ENCODE peak calls at places on chromosomes 5 and 9, in ten cellular contexts. G is WTC11, Q is right atrium auricular region, W is coronary artery, I is fibroblast of lung, D is cardiac muscle cell, A is psoas muscle, F is AG04449, E is AG09319, L is mucosa of descending colon. M is an unnamed sample.

GRCh38 chr9:133876144-133876543 is 116.0 kb downstream of the VAV2 start:
- DNase-seq in Q (no peak), L (no peak), D (peak), E (no peak), I (no peak), G (peak), F (no peak), W (no peak), A (peak), M (no peak)

GRCh38 chr5:67164856-67165523 is 31.6 kb downstream of the CD180 start:
- DNase-seq in F (no peak), G (no peak), L (peak), E (no peak), Q (no peak), W (no peak), A (no peak), I (no peak), D (no peak), M (no peak)

GRCh38 chr9:78131969-78132687 is 100.5 kb upstream of the GNAQ start:
- DNase-seq in I (peak), D (no peak), A (no peak), E (no peak), Q (no peak), W (no peak), G (no peak), L (no peak), F (no peak), M (peak)

GRCh38 chr9:16069671-16070586 is 517.1 kb downstream of the CCDC171 start:
- DNase-seq in G (no peak), E (no peak), F (no peak), W (no peak), I (peak), Q (no peak), L (no peak), A (no peak), D (peak), M (peak)

GRCh38 chr5:167587768-167588167 is 703.7 kb upstream of the WWC1 start:
- DNase-seq in G (peak), W (no peak), Q (no peak), L (no peak), E (no peak), D (peak), F (no peak), A (no peak), I (peak), M (peak)

GRCh38 chr9:27471789-27472585 is 52.1 kb upstream of the IFNK start:
- DNase-seq in W (no peak), E (no peak), I (peak), G (no peak), D (no peak), Q (no peak), A (peak), F (no peak), L (no peak), M (no peak)

GRCh38 chr5:6633469-6634326 is 458 bp downstream of the SRD5A1 start:
- DNase-seq in Q (peak), W (peak), G (peak), A (no peak), D (peak), I (no peak), E (no peak), L (no peak), F (no peak), M (no peak)

GRCh38 chr5:98468188-98468869 is 305.1 kb upstream of the RGMB start:
- DNase-seq in I (peak), D (peak), W (no peak), F (peak), E (peak), A (no peak), L (no peak), Q (no peak), G (no peak), M (peak)

GRCh38 chr5:83471405-83472212 is at the start of gene VCAN:
- DNase-seq in A (peak), Q (peak), F (no peak), I (peak), W (peak), D (peak), L (peak), E (peak), G (peak), M (peak)

GRCh38 chr5:19179561-19179960 is 808.4 kb downstream of the CDH18 start:
- DNase-seq in I (no peak), E (no peak), A (no peak), W (no peak), D (no peak), Q (no peak), G (no peak), L (no peak), F (no peak), M (no peak)

GRCh38 chr5:54959673-54960418 is 25.5 kb downstream of the ESM1 start:
- DNase-seq in W (no peak), F (no peak), A (no peak), D (peak), L (no peak), Q (no peak), G (peak), I (no peak), E (no peak), M (peak)

GRCh38 chr9:97397220-97397619 is 14.7 kb upstream of the TDRD7 start:
- DNase-seq in G (no peak), L (no peak), Q (no peak), D (no peak), F (no peak), W (no peak), E (no peak), A (no peak), I (peak), M (no peak)

GRCh38 chr5:73215891-73216610 is 43.1 kb downstream of the TMEM174 start:
- DNase-seq in A (peak), L (peak), G (peak), D (peak), E (peak), F (no peak), I (peak), W (no peak), Q (peak), M (peak)
- TF ChIP-seq CTCF in A (peak), L (peak), G (peak), D (peak), E (peak), F (peak), I (peak), W (peak), Q (peak), M (peak)

DNA sequence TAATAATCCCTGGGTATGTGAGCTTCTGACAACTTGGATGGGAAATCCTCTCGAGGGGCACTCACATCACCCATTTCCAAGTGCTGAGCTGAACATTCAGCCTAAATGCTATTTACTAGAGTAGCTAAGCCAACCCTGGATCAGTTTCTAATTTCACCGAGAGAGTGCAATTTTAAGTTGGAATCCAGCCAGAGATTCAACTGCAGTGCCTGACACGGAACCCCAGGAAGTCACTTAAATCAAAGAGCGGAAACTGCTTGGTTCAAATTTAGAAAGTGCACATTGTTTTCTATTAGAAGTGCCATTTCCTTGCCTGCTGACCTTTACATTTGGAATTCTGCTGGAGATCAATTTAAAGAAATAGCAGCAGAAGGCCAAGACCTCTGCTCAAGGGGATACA is 8.8 kb downstream of the SPRY4 start:
- DNase-seq in G (no peak), D (peak), I (peak), E (peak), W (no peak), F (no peak), L (no peak), Q (no peak), A (no peak), M (peak)
- TF ChIP-seq CTCF in G (no peak), D (no peak), I (no peak), E (no peak), W (no peak), F (no peak), L (no peak), Q (no peak), A (no peak), M (no peak)

DNA sequence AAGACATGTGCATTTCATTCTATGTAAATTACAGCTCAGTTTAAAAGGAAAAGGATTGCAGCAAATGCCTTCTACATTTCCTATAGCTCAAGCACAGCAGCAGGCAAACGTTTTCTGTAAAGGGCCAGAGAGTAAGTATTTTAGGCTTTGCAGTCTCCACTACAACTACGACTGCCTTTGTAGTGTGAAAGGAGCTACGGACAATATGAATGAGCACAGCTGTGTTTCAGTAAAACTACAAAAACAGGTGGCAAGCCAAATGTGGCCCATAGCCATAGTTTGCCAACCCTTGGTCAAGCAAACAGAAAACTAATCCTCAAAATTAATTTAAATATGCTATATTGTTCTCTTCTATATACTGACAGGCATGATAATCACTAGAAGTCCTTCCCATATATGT is 7.2 kb downstream of the PTBP3 start:
- DNase-seq in W (no peak), I (no peak), F (no peak), L (no peak), A (no peak), E (no peak), G (no peak), Q (no peak), D (no peak), M (no peak)
- TF ChIP-seq CTCF in W (no peak), I (no peak), F (no peak), L (no peak), A (no peak), E (no peak), G (no peak), Q (no peak), D (no peak), M (no peak)

GRCh38 chr9:70079364-70080103 is 35.9 kb downstream of the MAMDC2 start:
- DNase-seq in Q (no peak), W (no peak), D (peak), F (no peak), A (no peak), I (no peak), G (no peak), E (peak), L (no peak), M (peak)
- TF ChIP-seq CTCF in Q (no peak), W (no peak), D (no peak), F (no peak), A (no peak), I (no peak), G (no peak), E (no peak), L (no peak), M (no peak)

DNA sequence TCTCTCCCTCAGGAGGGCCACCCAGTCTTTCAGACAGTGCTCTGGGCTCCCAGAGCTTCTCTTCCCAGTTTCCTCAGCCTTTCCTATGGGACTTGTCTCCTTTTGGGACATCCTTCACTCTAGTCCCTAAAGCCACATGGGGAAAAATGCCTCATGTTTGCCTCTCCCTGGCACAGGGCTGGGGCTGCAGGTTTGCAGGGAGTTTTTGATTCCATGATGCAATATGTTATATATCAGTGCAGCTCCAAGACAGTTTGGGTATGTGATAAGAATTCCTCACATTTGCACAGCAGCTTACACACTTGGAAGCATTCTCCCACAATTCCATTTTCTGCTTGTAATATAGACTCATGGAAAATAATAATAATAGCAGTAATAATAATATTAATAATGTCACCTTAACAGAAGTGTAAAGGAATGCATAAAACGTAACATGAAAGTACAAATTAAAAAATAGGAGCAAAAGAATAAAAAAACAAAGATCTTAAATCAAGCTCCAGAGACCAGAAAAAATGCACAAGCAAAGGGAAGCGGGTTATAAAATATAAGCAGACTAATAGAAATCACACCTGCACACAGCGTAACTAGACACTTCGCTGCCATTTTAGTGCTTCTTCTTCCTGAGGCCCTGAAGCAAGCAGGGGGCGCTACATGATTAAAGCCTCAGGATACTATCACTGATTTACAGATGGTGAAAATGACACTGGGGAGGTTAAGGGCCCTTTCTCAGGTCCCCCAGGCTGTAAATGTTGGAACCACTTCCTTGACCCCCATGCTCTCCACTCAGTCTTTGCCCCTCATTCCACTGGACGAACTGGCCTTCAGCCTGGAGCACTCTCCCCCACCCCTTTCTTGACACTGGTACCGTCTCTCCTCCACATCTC is 70.0 kb upstream of the IL17B start:
- DNase-seq in I (no peak), G (peak), E (no peak), D (no peak), Q (no peak), A (no peak), F (no peak), L (no peak), W (no peak), M (no peak)
- TF ChIP-seq CTCF in I (peak), G (no peak), E (peak), D (peak), Q (no peak), A (peak), F (peak), L (peak), W (no peak), M (peak)

DNA sequence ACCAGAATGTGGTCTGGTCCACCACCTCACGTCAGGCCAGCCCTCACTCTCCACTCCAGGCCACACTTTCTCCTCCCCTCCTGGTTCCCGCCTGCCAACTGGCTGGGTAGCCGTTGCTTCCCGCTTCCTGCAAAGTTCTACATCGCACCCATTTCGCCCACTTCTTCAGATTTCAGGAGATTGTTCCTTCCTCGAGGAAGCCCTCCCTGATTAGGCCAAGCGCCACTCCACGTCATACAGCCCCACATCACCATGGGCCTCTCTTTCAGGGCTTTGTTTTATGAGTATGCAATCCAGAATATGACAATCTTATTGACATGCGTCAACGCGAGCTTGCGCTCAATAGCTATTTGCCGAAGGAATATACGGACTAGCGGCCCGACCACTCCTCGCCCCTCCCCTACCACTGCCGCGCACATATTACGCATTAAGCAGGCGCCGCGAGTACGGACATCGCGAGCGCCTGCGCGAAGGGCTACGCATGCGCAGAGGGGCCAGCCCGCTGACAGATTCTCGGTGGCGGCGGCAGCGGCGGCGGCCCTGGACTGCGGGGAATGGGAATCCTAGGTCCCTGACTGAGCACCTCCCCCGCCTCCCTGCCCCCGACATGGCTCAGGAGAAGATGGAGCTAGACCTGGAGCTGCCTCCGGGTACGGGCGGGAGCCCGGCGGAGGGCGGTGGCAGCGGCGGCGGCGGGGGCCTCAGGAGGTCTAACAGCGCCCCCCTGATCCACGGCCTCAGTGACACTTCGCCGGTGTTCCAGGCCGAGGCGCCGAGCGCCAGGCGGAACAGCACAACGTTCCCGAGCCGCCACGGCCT is 74.7 kb downstream of the PIP5K1B start:
- DNase-seq in I (peak), F (peak), A (peak), E (peak), Q (peak), G (peak), L (peak), W (peak), D (peak), M (peak)
- TF ChIP-seq CTCF in I (peak), F (peak), A (peak), E (peak), Q (no peak), G (no peak), L (no peak), W (no peak), D (peak), M (no peak)

GRCh38 chr5:122948319-122948718 is 88.2 kb downstream of the PPIC start:
- DNase-seq in Q (no peak), E (no peak), D (no peak), A (no peak), G (no peak), I (no peak), L (no peak), F (no peak), W (no peak), M (no peak)
- TF ChIP-seq CTCF in Q (no peak), E (no peak), D (no peak), A (no peak), G (no peak), I (no peak), L (no peak), F (no peak), W (no peak), M (no peak)

GRCh38 chr5:144710620-144711019 is 539.9 kb downstream of the KCTD16 start:
- DNase-seq in D (no peak), F (no peak), L (no peak), Q (no peak), A (no peak), W (no peak), G (no peak), E (no peak), I (no peak), M (no peak)
- TF ChIP-seq CTCF in D (no peak), F (no peak), L (no peak), Q (no peak), A (no peak), W (no peak), G (no peak), E (no peak), I (no peak), M (no peak)

DNA sequence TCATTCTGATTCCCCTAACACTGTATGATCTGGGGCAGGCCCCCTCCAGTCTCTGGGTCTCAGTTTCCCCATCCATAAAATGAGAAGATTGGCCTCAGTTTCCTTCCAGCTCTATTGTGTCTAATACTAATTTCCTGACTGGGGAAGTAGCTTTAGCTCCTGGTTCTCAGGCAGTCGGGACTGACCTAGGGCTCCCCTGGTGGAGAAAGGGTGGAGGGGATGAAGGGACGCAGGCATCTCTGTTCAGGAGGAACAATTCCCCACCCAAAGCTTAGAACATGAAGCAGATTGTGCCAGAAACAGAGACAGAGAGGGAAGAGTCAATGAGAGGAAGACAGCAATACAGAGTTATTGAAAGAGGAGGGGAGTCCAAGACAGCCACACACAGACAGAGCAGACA is 14.2 kb upstream of the PTGS1 start:
- DNase-seq in G (peak), E (no peak), F (no peak), D (no peak), I (no peak), L (no peak), Q (no peak), A (no peak), W (no peak), M (no peak)
- TF ChIP-seq CTCF in G (peak), E (peak), F (peak), D (peak), I (peak), L (no peak), Q (no peak), A (no peak), W (no peak), M (peak)

M was measured in fibroblast of pulmonary artery.